ENCODE peak calls at places on chromosomes 3 and 15, in five cellular contexts. W is AG04450, R is HL-60, M is colonic mucosa, I is body of pancreas. Q is an unnamed sample.

GRCh38 chr3:129838086-129838485 is 55.4 kb downstream of the TMCC1 start:
- DNase-seq in M (no peak), I (no peak), R (no peak), W (no peak), Q (no peak)

GRCh38 chr3:169058681-169059080 is 604.8 kb downstream of the MECOM start:
- DNase-seq in W (no peak), I (no peak), M (no peak), R (no peak), Q (no peak)

GRCh38 chr3:171556133-171556532 is 95.9 kb upstream of the TNIK start:
- DNase-seq in M (no peak), R (no peak), W (no peak), I (no peak), Q (no peak)

GRCh38 chr15:100692259-100692658 is 89.9 kb downstream of the ASB7 start:
- DNase-seq in M (no peak), I (no peak), W (no peak), R (no peak), Q (no peak)

GRCh38 chr3:152197937-152198336 is 70.8 kb upstream of the MBNL1 start:
- DNase-seq in M (no peak), I (no peak), R (no peak), W (no peak), Q (no peak)

GRCh38 chr15:68418611-68419161 is 13.3 kb downstream of the ITGA11 start:
- DNase-seq in I (no peak), W (peak; percentile 82), R (no peak), M (peak; percentile 72), Q (no peak)

GRCh38 chr15:73331501-73331900 is 37.3 kb downstream of the HCN4 start:
- DNase-seq in W (no peak), I (no peak), M (no peak), R (no peak), Q (no peak)

GRCh38 chr3:16377196-16377595 is 112.2 kb downstream of the OXNAD1 start:
- DNase-seq in R (no peak), I (no peak), M (no peak), W (no peak), Q (no peak)

GRCh38 chr15:41104234-41104633 is 11.8 kb downstream of the INO80 start:
- DNase-seq in R (no peak), I (no peak), W (peak; percentile 11), M (no peak), Q (no peak)

GRCh38 chr15:40325188-40325587 is 1.7 kb downstream of the INAFM2 start:
- DNase-seq in M (no peak), R (no peak), W (no peak), I (no peak), Q (no peak)

GRCh38 chr3:89957461-89957860 is 850.0 kb downstream of the EPHA3 start:
- DNase-seq in W (no peak), M (no peak), I (no peak), R (no peak), Q (no peak)

GRCh38 chr3:196140224-196140623 is 58.3 kb upstream of the TFRC start:
- DNase-seq in I (no peak), W (no peak), R (no peak), M (no peak), Q (no peak)

GRCh38 chr3:67018105-67018788 is 20.1 kb downstream of the KBTBD8 start:
- DNase-seq in M (peak; percentile 62), R (no peak), W (no peak), I (no peak), Q (peak; percentile 8)

GRCh38 chr3:191768421-191768820 is 307.5 kb downstream of the PYDC2 start:
- DNase-seq in R (no peak), W (no peak), I (no peak), M (no peak), Q (peak; percentile 21)

GRCh38 chr15:91552555-91552954 is 301.0 kb upstream of the SLCO3A1 start:
- DNase-seq in M (no peak), R (no peak), I (no peak), W (no peak), Q (no peak)

GRCh38 chr3:124034016-124034808 is 42.3 kb upstream of the ROPN1 start:
- DNase-seq in W (no peak), I (peak; percentile 8), M (peak; percentile 31), R (no peak), Q (no peak)

GRCh38 chr3:123353227-123353851 is 95.6 kb downstream of the ADCY5 start:
- DNase-seq in M (no peak), W (no peak), R (no peak), I (no peak), Q (no peak)

GRCh38 chr3:68447885-68448284 is 484.5 kb downstream of the TAFA4 start:
- DNase-seq in R (no peak), W (no peak), M (no peak), I (no peak), Q (no peak)
- TF ChIP-seq CTCF in R (no peak), W (no peak), M (no peak), I (no peak), Q (no peak)

DNA sequence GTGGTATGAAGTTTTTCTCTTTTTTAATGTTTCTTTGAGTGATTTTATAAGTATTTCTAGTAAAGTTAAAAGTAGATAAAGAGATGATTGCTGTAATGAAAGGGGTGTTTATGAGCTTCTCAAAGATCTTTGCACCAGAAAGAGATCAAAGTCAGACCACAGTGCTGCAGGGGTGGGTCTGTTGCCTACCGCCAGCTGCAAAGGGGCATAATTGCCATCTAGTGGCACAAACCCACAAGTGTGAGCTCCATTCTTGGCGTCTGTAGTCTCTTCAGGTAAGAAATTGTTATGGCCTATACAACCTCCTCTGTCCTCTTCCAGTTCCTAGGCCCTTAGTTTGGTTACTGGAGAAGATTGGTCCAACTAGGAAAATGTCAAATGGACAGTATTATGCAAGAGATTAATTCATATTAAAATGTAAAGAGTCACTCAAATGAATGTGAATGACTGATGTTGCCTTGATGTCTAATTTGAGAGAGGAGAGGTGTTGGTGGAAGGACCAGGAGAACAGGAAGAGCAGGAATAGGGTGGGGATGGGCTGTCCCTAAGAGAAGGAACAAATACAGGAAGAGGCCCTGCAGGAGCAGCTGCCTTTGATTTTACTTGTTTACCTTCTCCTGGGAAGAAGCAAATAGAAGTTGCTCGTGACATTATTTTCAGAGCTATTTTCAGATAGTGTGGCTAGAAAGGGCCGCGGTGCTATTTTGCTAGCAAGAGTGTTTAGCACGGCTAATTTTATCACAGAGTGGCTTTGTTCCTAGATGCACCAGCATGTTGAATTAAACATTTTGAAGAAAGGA is 53.0 kb upstream of the GSK3B start:
- DNase-seq in M (peak; percentile 83), R (peak; percentile 19), I (peak; percentile 40), W (no peak), Q (peak; percentile 57)
- TF ChIP-seq CTCF in M (no peak), R (no peak), I (peak; percentile 32), W (no peak), Q (no peak)

GRCh38 chr15:51917493-51917892 is 54.1 kb downstream of the LEO1 start:
- DNase-seq in R (peak; percentile 31), W (no peak), M (no peak), I (peak; percentile 6), Q (peak; percentile 41)
- TF ChIP-seq CTCF in R (no peak), W (peak; percentile 34), M (no peak), I (no peak), Q (peak; percentile 17)

GRCh38 chr15:63188937-63189871 is at the start of gene RAB8B:
- DNase-seq in R (peak; percentile 95), W (peak; percentile 90), I (peak; percentile 98), M (peak; percentile 99), Q (peak; percentile 99)
- TF ChIP-seq CTCF in R (no peak), W (no peak), I (peak; percentile 6), M (no peak), Q (no peak)

GRCh38 chr3:183158113-183158512 is 4.4 kb downstream of the LAMP3 start:
- DNase-seq in I (no peak), R (no peak), W (no peak), M (no peak), Q (no peak)

GRCh38 chr3:183158552-183159006 is 4.0 kb downstream of the LAMP3 start:
- DNase-seq in I (no peak), M (no peak), W (no peak), R (no peak), Q (no peak)

GRCh38 chr3:183160616-183161015 is 1.9 kb downstream of the LAMP3 start:
- DNase-seq in I (no peak), R (no peak), W (no peak), M (no peak), Q (no peak)

GRCh38 chr3:183161552-183162345 is 785 bp downstream of the LAMP3 start:
- DNase-seq in R (peak; percentile 9), W (no peak), M (peak; percentile 24), I (no peak), Q (peak; percentile 25)

GRCh38 chr3:183159319-183159718 is 3.2 kb downstream of the LAMP3 start:
- DNase-seq in R (peak; percentile 21), W (no peak), I (no peak), M (no peak), Q (peak; percentile 45)
- TF ChIP-seq CTCF in R (peak; percentile 27), W (peak; percentile 24), I (no peak), M (no peak), Q (peak; percentile 55)

GRCh38 chr3:25960776-25961175 is 170.9 kb downstream of the OXSM start:
- DNase-seq in I (no peak), R (no peak), M (no peak), W (no peak), Q (no peak)

GRCh38 chr3:25967385-25967784 is 177.5 kb downstream of the OXSM start:
- DNase-seq in M (no peak), I (no peak), R (no peak), W (no peak), Q (no peak)

GRCh38 chr3:25957026-25957425 is 167.1 kb downstream of the OXSM start:
- DNase-seq in I (no peak), M (no peak), W (no peak), R (no peak), Q (no peak)

GRCh38 chr3:25962255-25962654 is 172.4 kb downstream of the OXSM start:
- DNase-seq in M (no peak), I (no peak), R (no peak), W (no peak), Q (peak; percentile 35)
- TF ChIP-seq CTCF in M (no peak), I (peak; percentile 9), R (no peak), W (peak; percentile 4), Q (peak; percentile 34)

GRCh38 chr3:148955544-148956346 is 35.6 kb upstream of the GYG1 start:
- DNase-seq in W (peak; percentile 87), M (peak; percentile 50), R (peak; percentile 42), I (peak; percentile 81), Q (peak; percentile 74)
- TF ChIP-seq CTCF in W (peak; percentile 78), M (peak; percentile 44), R (peak; percentile 43), I (peak; percentile 71), Q (peak; percentile 68)

GRCh38 chr15:75648156-75649000 is 666 bp downstream of the SNX33 start:
- DNase-seq in M (peak; percentile 59), W (no peak), R (no peak), I (peak; percentile 56), Q (peak; percentile 37)
- TF ChIP-seq CTCF in M (no peak), W (no peak), R (no peak), I (no peak), Q (no peak)